ENCODE peak calls at places on chromosomes 13 and 19, in four cellular contexts. V, W, M and F are unnamed samples.

GRCh38 chr19:5246554-5247155 is 94.0 kb downstream of the PTPRS start:
- DNase-seq in V (peak), W (no peak), M (no peak), F (no peak)

GRCh38 chr19:40813182-40813581 is 14.2 kb downstream of the EGLN2 start:
- DNase-seq in V (no peak), W (no peak), M (no peak), F (no peak)

GRCh38 chr13:77868717-77869116 is 49.9 kb downstream of the EDNRB start:
- DNase-seq in V (no peak), W (no peak), M (no peak), F (peak)

GRCh38 chr19:38386300-38386967 is 1.4 kb downstream of the GGN start:
- DNase-seq in V (no peak), W (no peak), M (no peak), F (no peak)

GRCh38 chr19:47430041-47430802 is 10.9 kb upstream of the MEIS3 start:
- DNase-seq in V (peak), W (no peak), M (no peak), F (peak)

GRCh38 chr13:114148521-114148855 is 16.1 kb upstream of the RASA3 start:
- DNase-seq in V (peak), W (peak), M (peak), F (no peak)

GRCh38 chr19:575527-576506 is 3.4 kb downstream of the BSG start:
- DNase-seq in V (no peak), W (no peak), M (no peak), F (peak)

GRCh38 chr19:12786149-12786870 is 5.0 kb upstream of the JUNB start:
- DNase-seq in V (no peak), W (no peak), M (peak), F (no peak)